ENCODE peak calls at places on chromosomes 11 and 22, in six cellular contexts. F, X, G, C, Z and H are unnamed samples.

GRCh38 chr11:32751381-32751780 is 43.1 kb downstream of the CCDC73 start:
- DNase-seq in G (no peak), Z (no peak), C (no peak), F (no peak), X (no peak), H (no peak)

GRCh38 chr22:23411739-23412138 is 168.4 kb downstream of the IGLL1 start:
- DNase-seq in F (no peak), C (no peak), X (no peak), G (no peak), Z (no peak), H (no peak)

GRCh38 chr11:112024178-112024777 is 930 bp upstream of the DLAT start:
- DNase-seq in X (no peak), F (peak; percentile 54), G (no peak), Z (no peak), C (no peak), H (no peak)

GRCh38 chr11:68043349-68044144 is 4.7 kb downstream of the TCIRG1 start:
- DNase-seq in F (no peak), Z (peak; percentile 65), X (no peak), G (no peak), C (no peak), H (no peak)

GRCh38 chr11:67022961-67023956 is at the start of gene SYT12:
- DNase-seq in X (no peak), C (no peak), G (peak; percentile 37), F (peak; percentile 9), Z (peak; percentile 64), H (no peak)

GRCh38 chr11:9092846-9093778 is 1.7 kb upstream of the SCUBE2 start:
- DNase-seq in Z (no peak), F (no peak), X (no peak), G (peak; percentile 16), C (no peak), H (no peak)

GRCh38 chr22:50684501-50684900 is 11.9 kb downstream of the SHANK3 start:
- DNase-seq in C (no peak), X (no peak), F (no peak), Z (peak; percentile 38), G (no peak), H (no peak)

GRCh38 chr11:34653031-34653430 is 32.1 kb downstream of the EHF start:
- DNase-seq in G (peak; percentile 41), Z (no peak), F (no peak), X (no peak), C (no peak), H (no peak)

GRCh38 chr11:91394718-91395414 is 829.8 kb upstream of the FAT3 start:
- DNase-seq in Z (no peak), F (no peak), G (peak; percentile 81), X (no peak), C (no peak), H (no peak)

GRCh38 chr22:48677621-48678020 is 1150.1 kb downstream of the BRD1 start:
- DNase-seq in X (no peak), C (no peak), F (no peak), Z (no peak), G (no peak), H (no peak)

GRCh38 chr11:32450372-32450771 is 15.0 kb upstream of the WT1 start:
- DNase-seq in X (no peak), F (no peak), G (no peak), Z (no peak), C (no peak), H (no peak)

GRCh38 chr11:119616586-119617342 is 112.2 kb downstream of the NECTIN1 start:
- DNase-seq in Z (no peak), F (no peak), G (no peak), C (no peak), X (no peak), H (no peak)

GRCh38 chr11:95412074-95412473 is 181.1 kb upstream of the SESN3 start:
- DNase-seq in C (no peak), G (no peak), X (no peak), F (no peak), Z (no peak), H (no peak)

GRCh38 chr11:35954205-35954604 is 10.3 kb downstream of the LDLRAD3 start:
- DNase-seq in X (no peak), C (no peak), G (peak; percentile 87), Z (no peak), F (no peak), H (no peak)

GRCh38 chr11:110712643-110713468 is 619 bp upstream of the ARHGAP20 start:
- DNase-seq in C (no peak), G (no peak), Z (no peak), F (no peak), X (peak; percentile 13), H (no peak)

GRCh38 chr22:39598017-39598965 is 27.7 kb downstream of the CACNA1I start:
- DNase-seq in Z (peak; percentile 85), X (no peak), C (peak; percentile 56), F (peak; percentile 80), G (peak; percentile 39), H (no peak)

GRCh38 chr11:15468471-15468870 is 353.7 kb downstream of the INSC start:
- DNase-seq in G (no peak), Z (no peak), X (no peak), F (no peak), C (no peak), H (no peak)

GRCh38 chr11:65778901-65779668 is 1.7 kb downstream of the AP5B1 start:
- DNase-seq in C (no peak), Z (no peak), F (no peak), X (no peak), G (no peak), H (no peak)

GRCh38 chr22:44157916-44158618 is 22.7 kb upstream of the PARVG start:
- DNase-seq in G (no peak), Z (no peak), F (no peak), X (no peak), C (no peak), H (no peak)

GRCh38 chr11:84833488-84834086 is 793.6 kb downstream of the DLG2 start:
- DNase-seq in X (no peak), G (no peak), C (no peak), Z (no peak), F (no peak), H (no peak)

GRCh38 chr11:123590296-123590912 is 64.0 kb downstream of the SCN3B start:
- DNase-seq in F (no peak), X (no peak), Z (no peak), C (no peak), G (peak; percentile 93), H (no peak)

GRCh38 chr11:23555085-23555484 is 694.8 kb upstream of the CCDC179 start:
- DNase-seq in F (no peak), C (no peak), G (peak; percentile 37), X (no peak), Z (no peak), H (no peak)

GRCh38 chr11:88414385-88414861 is 76.9 kb upstream of the CTSC start:
- DNase-seq in G (peak; percentile 65), F (peak; percentile 49), Z (no peak), C (peak; percentile 6), X (peak; percentile 43), H (no peak)

GRCh38 chr22:36334838-36335603 is 52.7 kb downstream of the MYH9 start:
- DNase-seq in G (peak; percentile 41), X (peak; percentile 46), Z (no peak), C (no peak), F (peak; percentile 54), H (no peak)

GRCh38 chr11:121553806-121554205 is 101.0 kb upstream of the SORL1-AS1 start:
- DNase-seq in Z (peak; percentile 75), X (no peak), G (peak; percentile 96), C (no peak), F (no peak), H (peak; percentile 58)

DNA sequence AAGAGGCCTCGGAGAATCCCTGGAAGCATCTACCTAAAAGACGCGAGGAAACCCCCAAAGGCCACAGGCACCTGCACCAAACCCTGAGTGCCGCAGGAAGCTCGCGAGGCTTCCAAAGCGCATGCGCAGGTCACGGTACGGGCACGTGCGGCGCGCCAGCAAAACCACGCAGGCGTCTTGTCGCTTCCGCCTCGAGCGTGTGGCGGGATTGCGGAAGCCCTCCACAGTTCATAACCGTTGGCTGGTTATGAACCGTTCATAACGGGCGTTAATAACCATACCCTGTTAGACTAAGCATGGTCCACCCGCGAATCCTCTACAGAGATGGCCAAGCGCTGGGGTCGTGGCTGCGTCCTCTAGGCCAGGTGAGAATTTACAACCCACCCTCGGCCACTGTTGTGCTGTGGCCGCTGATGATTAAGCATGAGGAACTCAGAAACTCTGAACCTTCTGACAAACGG is 46.4 kb downstream of the MORC2 start:
- DNase-seq in F (peak; percentile 86), G (no peak), Z (peak; percentile 80), X (peak; percentile 57), C (peak; percentile 78), H (peak; percentile 15)
- H3K27ac ChIP-seq in F (peak overlapping the region; percentile 69), G (no peak overlapping the region), Z (peak overlapping the region; percentile 39), X (no peak overlapping the region), C (peak overlapping the region; percentile 65), H (peak overlapping the region; percentile 64)

DNA sequence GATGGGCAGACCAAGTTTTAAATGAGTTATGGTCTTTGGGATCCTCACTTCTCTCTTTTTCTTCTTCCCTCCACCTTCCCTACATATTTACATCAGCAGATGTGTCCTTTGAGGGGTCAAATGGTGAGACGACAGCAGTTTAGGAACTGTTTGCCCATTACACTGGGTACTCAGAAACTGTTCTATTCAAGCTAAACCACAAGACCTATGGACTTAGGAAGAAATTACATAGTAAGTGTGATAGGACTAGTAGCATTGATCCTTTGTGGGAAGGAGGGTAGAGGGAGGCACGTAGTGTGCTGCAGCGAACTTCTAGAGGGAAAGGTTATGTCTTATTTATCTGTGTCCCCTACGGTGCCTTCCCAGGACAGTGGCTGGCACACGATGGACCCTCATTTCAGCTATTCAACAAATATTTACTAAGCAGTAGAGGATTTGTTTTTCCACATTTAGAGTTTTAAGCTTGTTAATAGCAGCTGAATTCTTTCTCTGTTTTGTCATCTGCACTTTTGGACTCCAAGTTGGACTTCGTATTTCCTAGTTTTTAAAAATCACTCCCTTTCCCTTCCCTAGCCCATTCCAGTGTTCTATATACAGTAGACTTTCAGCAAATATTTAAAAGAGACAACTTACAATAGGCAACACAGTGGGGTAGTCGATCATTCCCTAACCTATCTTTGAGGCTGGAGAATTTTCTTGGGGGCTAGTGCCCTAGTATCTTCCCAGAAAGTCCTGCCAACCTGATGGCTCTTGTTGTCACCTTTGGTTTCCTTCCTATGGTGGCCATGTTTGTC is 13.9 kb downstream of the FZD4 start:
- DNase-seq in Z (no peak), C (no peak), G (no peak), F (no peak), X (no peak), H (no peak)
- H3K4me3 ChIP-seq in Z (no peak overlapping the region), C (no peak overlapping the region), G (no peak overlapping the region), F (no peak overlapping the region), X (no peak overlapping the region), H (no peak overlapping the region)

GRCh38 chr11:47864910-47865309 is 16.8 kb upstream of the NUP160 start:
- DNase-seq in Z (no peak), F (no peak), X (no peak), C (no peak), G (no peak), H (no peak)

GRCh38 chr11:47863893-47864430 is 15.8 kb upstream of the NUP160 start:
- DNase-seq in C (no peak), G (no peak), F (no peak), X (no peak), Z (no peak), H (no peak)

GRCh38 chr11:47869548-47870393 is 21.6 kb upstream of the NUP160 start:
- DNase-seq in C (no peak), X (no peak), F (no peak), Z (no peak), G (peak; percentile 49), H (no peak)

GRCh38 chr11:47870404-47870803 is 22.3 kb upstream of the NUP160 start:
- DNase-seq in Z (no peak), C (no peak), F (no peak), G (no peak), X (no peak), H (no peak)

GRCh38 chr11:47867821-47868220 is 19.7 kb upstream of the NUP160 start:
- DNase-seq in F (no peak), C (no peak), Z (no peak), X (no peak), G (no peak), H (no peak)
- H3K4me1 ChIP-seq in F (peaks cover 9% of the 10 kb centered on the region), C (peaks cover 6% of the 10 kb centered on the region), Z (no peaks in the 10 kb centered on the region), X (peaks cover 20% of the 10 kb centered on the region), G (peaks cover 20% of the 10 kb centered on the region), H (peaks cover 14% of the 10 kb centered on the region)

GRCh38 chr11:83310718-83311117 is 24.6 kb upstream of the CCDC90B start:
- DNase-seq in G (no peak), Z (no peak), F (no peak), C (no peak), X (no peak), H (no peak)
- H3K27ac ChIP-seq in G (no peak overlapping the region), Z (no peak overlapping the region), F (no peak overlapping the region), C (no peak overlapping the region), X (no peak overlapping the region), H (no peak overlapping the region)